ENCODE peak calls at places on chromosomes 4 and X, in six cellular contexts. W is activated CD4-positive, alpha-beta T cell treated with anti-CD3 and anti-CD28 coated beads, Interleukin-2, amount 50 U/mL, for 24 hours; J is GF-D8; C is effector memory CD8-positive, alpha-beta T cell; H is activated naive CD8-positive, alpha-beta T cell treated with anti-CD3 and anti-CD28 coated beads, Interleukin-2, amount 50 U/mL, for 24 hours; R is hepatic stellate cell. E is an unnamed sample.

GRCh38 chr4:110195561-110196205 is 2.7 kb downstream of the ELOVL6 start:
- DNase-seq in W (no peak), C (no peak), H (peak), J (peak), R (no peak), E (no peak)

GRCh38 chrX:261167-261857 is 19.9 kb upstream of the PLCXD1 start:
- DNase-seq in R (peak), H (no peak), W (no peak), C (no peak), J (no peak), E (peak)

GRCh38 chr4:47525154-47525819 is 40.2 kb downstream of the ATP10D start:
- DNase-seq in H (no peak), R (peak), C (no peak), J (no peak), W (no peak), E (no peak)

GRCh38 chr4:112083587-112084347 is 61.5 kb upstream of the FAM241A start:
- DNase-seq in J (no peak), H (no peak), W (no peak), C (no peak), R (peak), E (no peak)

GRCh38 chr4:3781193-3781886 is 15.2 kb downstream of the ADRA2C start:
- DNase-seq in W (no peak), C (no peak), J (no peak), R (no peak), H (no peak), E (no peak)

GRCh38 chr4:168408620-168409019 is 71.7 kb downstream of the DDX60L start:
- DNase-seq in R (peak), J (no peak), C (no peak), H (no peak), W (no peak), E (no peak)

GRCh38 chr4:56909083-56909981 is 1.6 kb downstream of the REST start:
- DNase-seq in C (peak), R (peak), H (peak), J (no peak), W (no peak), E (peak)

GRCh38 chrX:40278340-40279090 is 180.8 kb upstream of the BCOR start:
- DNase-seq in H (peak), J (no peak), W (no peak), C (peak), R (no peak), E (no peak)

GRCh38 chrX:110087485-110088356 is 84.8 kb downstream of the TMEM164 start:
- DNase-seq in J (peak), H (peak), R (peak), C (no peak), W (no peak), E (no peak)

GRCh38 chrX:102684772-102685520 is 27.3 kb upstream of the GPRASP2 start:
- DNase-seq in C (no peak), W (no peak), H (no peak), R (no peak), J (no peak), E (no peak)

GRCh38 chr4:5524900-5525299 is 183.5 kb downstream of the EVC2 start:
- DNase-seq in H (no peak), R (peak), W (no peak), C (no peak), J (no peak), E (peak)

GRCh38 chrX:46626566-46626965 is 53.0 kb downstream of the CHST7 start:
- DNase-seq in H (no peak), R (no peak), C (no peak), W (no peak), J (peak), E (no peak)

GRCh38 chrX:47112316-47112954 is 32.1 kb downstream of the NDUFB11 start:
- DNase-seq in J (no peak), R (no peak), W (no peak), C (no peak), H (no peak), E (no peak)

GRCh38 chrX:37378830-37379229 is 29.7 kb downstream of the PRRG1 start:
- DNase-seq in H (no peak), J (no peak), R (no peak), W (no peak), C (no peak), E (no peak)

GRCh38 chrX:41921492-41922124 is 1.7 kb downstream of the CASK start:
- DNase-seq in R (no peak), W (no peak), H (no peak), J (no peak), C (no peak), E (no peak)

GRCh38 chrX:36035550-36035949 is 116.0 kb downstream of the CFAP47 start:
- DNase-seq in J (no peak), C (no peak), R (no peak), H (no peak), W (no peak), E (no peak)

GRCh38 chr4:69308634-69309033 is 28.4 kb downstream of the UGT2B28 start:
- DNase-seq in R (no peak), C (no peak), H (no peak), W (no peak), J (no peak), E (no peak)

GRCh38 chr4:7266525-7267292 is 74.4 kb downstream of the SORCS2 start:
- DNase-seq in W (no peak), J (no peak), H (no peak), R (peak), C (no peak), E (no peak)

GRCh38 chrX:110414679-110415439 is 56.2 kb downstream of the RTL9 start:
- DNase-seq in H (no peak), C (no peak), J (no peak), R (peak), W (no peak), E (no peak)

GRCh38 chr4:20760053-20760452 is 59.8 kb downstream of the PACRGL start:
- DNase-seq in R (no peak), C (no peak), J (no peak), H (no peak), W (no peak), E (no peak)

GRCh38 chrX:105116541-105116940 is 104.0 kb downstream of the TEX13A start:
- DNase-seq in C (no peak), W (no peak), J (no peak), H (no peak), R (no peak), E (no peak)

GRCh38 chr4:42626629-42627028 is 30.3 kb downstream of the ATP8A1 start:
- DNase-seq in H (no peak), R (no peak), C (no peak), W (no peak), J (no peak), E (no peak)

GRCh38 chrX:146238173-146238572 is 420.5 kb downstream of the SLITRK2 start:
- DNase-seq in J (no peak), C (no peak), H (no peak), R (no peak), W (no peak), E (no peak)

GRCh38 chr4:29853843-29854242 is 866.3 kb upstream of the PCDH7 start:
- DNase-seq in R (no peak), H (no peak), C (no peak), W (no peak), J (no peak), E (no peak)

GRCh38 chr4:2944882-2945526 is 18.2 kb downstream of the NOP14 start:
- DNase-seq in J (no peak), C (no peak), H (no peak), R (no peak), W (no peak), E (no peak)

GRCh38 chrX:139382529-139382928 is 148.0 kb upstream of the F9 start:
- DNase-seq in J (no peak), C (no peak), H (no peak), W (no peak), R (no peak), E (no peak)

GRCh38 chr4:56619160-56619559 is 61.9 kb downstream of the HOPX start:
- DNase-seq in J (no peak), R (no peak), H (no peak), C (no peak), W (no peak), E (no peak)

GRCh38 chrX:125762954-125763353 is 403.1 kb downstream of the DCAF12L2 start:
- DNase-seq in H (no peak), J (no peak), C (no peak), R (no peak), W (no peak), E (no peak)

GRCh38 chr4:186807809-186808634 is 84.4 kb upstream of the FAT1 start:
- DNase-seq in R (no peak), H (no peak), W (no peak), J (no peak), C (no peak), E (no peak)

GRCh38 chr4:72312032-72312650 is 256.9 kb downstream of the ADAMTS3 start:
- DNase-seq in J (no peak), W (no peak), H (no peak), C (no peak), R (peak), E (peak)

GRCh38 chr4:166400270-166400894 is 527.3 kb downstream of the TLL1 start:
- DNase-seq in R (no peak), W (no peak), H (no peak), J (no peak), C (no peak), E (no peak)

E was measured in breast epithelium.